ENCODE peak calls at places on chromosomes 4 and X, in four cellular contexts. Q, S, B and G are unnamed samples.

GRCh38 chrX:40008841-40009461 is 88.8 kb downstream of the BCOR start:
- DNase-seq in Q (peak; percentile 72), B (no peak), S (no peak), G (peak; percentile 89)

GRCh38 chr4:108287834-108288413 is 119.2 kb upstream of the LEF1 start:
- DNase-seq in Q (no peak), S (no peak), B (no peak), G (no peak)

GRCh38 chrX:153061732-153062131 is 5.5 kb downstream of the PNMA3 start:
- DNase-seq in Q (no peak), B (no peak), S (no peak), G (no peak)

GRCh38 chr4:165874072-165874798 is 1.2 kb downstream of the TLL1 start:
- DNase-seq in Q (peak; percentile 26), S (no peak), B (no peak), G (peak; percentile 85)

GRCh38 chrX:17812763-17813162 is 48.3 kb downstream of the RAI2 start:
- DNase-seq in B (no peak), S (no peak), Q (peak; percentile 49), G (no peak)

GRCh38 chr4:48175328-48175727 is 41.3 kb upstream of the TXK start:
- DNase-seq in B (no peak), Q (peak; percentile 24), S (no peak), G (no peak)

GRCh38 chr4:76388160-76388908 is 32.6 kb downstream of the CCDC158 start:
- DNase-seq in Q (no peak), S (no peak), B (no peak), G (no peak)

GRCh38 chr4:156941940-156942548 is 29.6 kb downstream of the PDGFC start:
- DNase-seq in Q (peak; percentile 71), B (no peak), S (no peak), G (no peak)

GRCh38 chrX:22135171-22135711 is 103.1 kb downstream of the PHEX start:
- DNase-seq in Q (no peak), S (no peak), B (no peak), G (no peak)

GRCh38 chr4:20603671-20604313 is 96.5 kb upstream of the PACRGL start:
- DNase-seq in S (no peak), Q (no peak), B (no peak), G (no peak)

GRCh38 chr4:147594107-147594506 is 23.1 kb upstream of the TMEM184C start:
- DNase-seq in B (no peak), Q (no peak), S (no peak), G (no peak)

GRCh38 chrX:37834937-37835336 is 12.4 kb downstream of the DYNLT3 start:
- DNase-seq in B (no peak), Q (no peak), S (no peak), G (no peak)

GRCh38 chr4:30950737-30951136 is 230.6 kb downstream of the PCDH7 start:
- DNase-seq in B (no peak), S (no peak), Q (no peak), G (no peak)

GRCh38 chr4:11149612-11150259 is 279.0 kb downstream of the HS3ST1 start:
- DNase-seq in B (no peak), Q (no peak), S (no peak), G (no peak)

GRCh38 chr4:113141901-113142346 is 92.5 kb downstream of the ANK2 start:
- DNase-seq in S (peak; percentile 15), Q (no peak), B (no peak), G (no peak)

GRCh38 chrX:12973561-12974216 is 1.2 kb upstream of the TMSB4X start:
- DNase-seq in S (no peak), B (peak; percentile 48), Q (peak; percentile 5), G (no peak)

GRCh38 chrX:8349816-8350544 is 114.7 kb upstream of the VCX3B start:
- DNase-seq in Q (no peak), B (no peak), S (no peak), G (no peak)

GRCh38 chr4:172826346-172826745 is 342.3 kb upstream of the GALNT7 start:
- DNase-seq in Q (peak; percentile 3), B (no peak), S (no peak), G (no peak)

GRCh38 chr4:53734584-53735363 is 143.5 kb upstream of the LNX1 start:
- DNase-seq in S (no peak), B (no peak), Q (no peak), G (no peak)

GRCh38 chrX:130105226-130105625 is 5.1 kb downstream of the ELF4 start:
- DNase-seq in S (no peak), Q (no peak), B (no peak), G (no peak)

GRCh38 chr4:1786544-1787362 is 6.3 kb upstream of the FGFR3 start:
- DNase-seq in B (no peak), S (no peak), Q (no peak), G (no peak)

GRCh38 chrX:40179333-40179732 is 81.6 kb upstream of the BCOR start:
- DNase-seq in B (no peak), S (no peak), Q (peak; percentile 22), G (no peak)

GRCh38 chr4:5143306-5143861 is 92.1 kb downstream of the STK32B start:
- DNase-seq in S (no peak), B (no peak), Q (no peak), G (no peak)

GRCh38 chr4:154807042-154807630 is 26.1 kb downstream of the RBM46 start:
- DNase-seq in Q (peak; percentile 4), S (no peak), B (no peak), G (no peak)

GRCh38 chrX:150763810-150764209 is 70.6 kb downstream of the MTMR1 start:
- DNase-seq in B (no peak), Q (peak; percentile 54), S (no peak), G (no peak)

GRCh38 chrX:46386511-46386910 is 158.7 kb downstream of the ZNF674 start:
- DNase-seq in S (no peak), B (no peak), Q (no peak), G (no peak)